ENCODE peak calls at places on chromosomes 12 and 14, in seven cellular contexts. I is AG04449; J is AG09309; T is CD8-positive, alpha-beta T cell; X is adrenal gland; H is thoracic aorta; C is fibroblast of mammary gland. F is an unnamed sample.
A peak's percentile ranks its signal among the peaks of the same experiment; 100 is the strongest.

GRCh38 chr12:116687888-116688287 is 50.0 kb downstream of the SPRING1 start:
- DNase-seq in I (no peak), J (no peak), T (peak; percentile 32), X (peak; percentile 47), H (no peak), C (peak; percentile 43), F (no peak)

GRCh38 chr14:37610945-37611523 is 15.6 kb downstream of the TTC6 start:
- DNase-seq in I (no peak), J (no peak), T (no peak), X (no peak), H (no peak), C (no peak), F (no peak)

GRCh38 chr12:108640802-108641445 is 7.2 kb upstream of the SELPLG start:
- DNase-seq in I (no peak), J (no peak), T (no peak), X (peak; percentile 51), H (no peak), C (peak; percentile 47), F (no peak)

GRCh38 chr14:44788612-44789011 is 173.1 kb downstream of the KLHL28 start:
- DNase-seq in I (no peak), J (no peak), T (no peak), X (no peak), H (no peak), C (no peak), F (no peak)

GRCh38 chr12:126198966-126199692 is 1133.9 kb downstream of the AACS start:
- DNase-seq in I (no peak), J (no peak), T (no peak), X (peak; percentile 10), H (no peak), C (no peak), F (no peak)

GRCh38 chr14:56855891-56856461 is 45.7 kb upstream of the OTX2 start:
- DNase-seq in I (no peak), J (no peak), T (no peak), X (no peak), H (no peak), C (no peak), F (no peak)

GRCh38 chr12:130948136-130948535 is 5.6 kb upstream of the ADGRD1 start:
- DNase-seq in I (no peak), J (no peak), T (no peak), X (no peak), H (no peak), C (no peak), F (no peak)

GRCh38 chr12:26614217-26614616 is 218.8 kb downstream of the ITPR2 start:
- DNase-seq in I (no peak), J (no peak), T (no peak), X (peak; percentile 20), H (no peak), C (peak; percentile 35), F (no peak)

GRCh38 chr12:116159175-116159574 is 118.3 kb downstream of the MED13L start:
- DNase-seq in I (no peak), J (no peak), T (no peak), X (peak; percentile 29), H (no peak), C (peak; percentile 62), F (no peak)

GRCh38 chr12:119512772-119513497 is 80.6 kb upstream of the TMEM233 start:
- DNase-seq in I (no peak), J (no peak), T (no peak), X (peak; percentile 3), H (no peak), C (peak; percentile 2), F (no peak)

GRCh38 chr12:108236366-108236765 is 102.7 kb downstream of the CMKLR1 start:
- DNase-seq in I (no peak), J (no peak), T (no peak), X (no peak), H (no peak), C (no peak), F (no peak)

GRCh38 chr14:74289801-74290200 is 12.9 kb downstream of the ABCD4 start:
- DNase-seq in I (no peak), J (no peak), T (no peak), X (no peak), H (no peak), C (no peak), F (no peak)

GRCh38 chr14:52553671-52554575 is 1.3 kb downstream of the GPR137C start:
- DNase-seq in I (no peak), J (peak; percentile 53), T (peak; percentile 90), X (peak; percentile 91), H (peak; percentile 27), C (peak; percentile 88), F (peak; percentile 68)

GRCh38 chr14:37596790-37597189 is 1.4 kb downstream of the TTC6 start:
- DNase-seq in I (no peak), J (no peak), T (no peak), X (no peak), H (no peak), C (no peak), F (no peak)

GRCh38 chr14:99606359-99606758 is 2.4 kb upstream of the CCDC85C start:
- DNase-seq in I (no peak), J (no peak), T (no peak), X (no peak), H (no peak), C (no peak), F (no peak)

GRCh38 chr12:114976959-114977358 is 293.0 kb upstream of the TBX3 start:
- DNase-seq in I (no peak), J (no peak), T (no peak), X (no peak), H (no peak), C (peak; percentile 90), F (no peak)

GRCh38 chr12:24848941-24849477 is 99.9 kb downstream of the BCAT1 start:
- DNase-seq in I (no peak), J (no peak), T (no peak), X (no peak), H (no peak), C (no peak), F (no peak)

GRCh38 chr12:131831635-131832041 is 3.4 kb downstream of the MMP17 start:
- DNase-seq in I (peak; percentile 58), J (peak; percentile 66), T (no peak), X (no peak), H (no peak), C (peak; percentile 86), F (no peak)

GRCh38 chr14:35944847-35945246 is 118.7 kb downstream of the BRMS1L start:
- DNase-seq in I (no peak), J (no peak), T (no peak), X (no peak), H (no peak), C (no peak), F (no peak)

DNA sequence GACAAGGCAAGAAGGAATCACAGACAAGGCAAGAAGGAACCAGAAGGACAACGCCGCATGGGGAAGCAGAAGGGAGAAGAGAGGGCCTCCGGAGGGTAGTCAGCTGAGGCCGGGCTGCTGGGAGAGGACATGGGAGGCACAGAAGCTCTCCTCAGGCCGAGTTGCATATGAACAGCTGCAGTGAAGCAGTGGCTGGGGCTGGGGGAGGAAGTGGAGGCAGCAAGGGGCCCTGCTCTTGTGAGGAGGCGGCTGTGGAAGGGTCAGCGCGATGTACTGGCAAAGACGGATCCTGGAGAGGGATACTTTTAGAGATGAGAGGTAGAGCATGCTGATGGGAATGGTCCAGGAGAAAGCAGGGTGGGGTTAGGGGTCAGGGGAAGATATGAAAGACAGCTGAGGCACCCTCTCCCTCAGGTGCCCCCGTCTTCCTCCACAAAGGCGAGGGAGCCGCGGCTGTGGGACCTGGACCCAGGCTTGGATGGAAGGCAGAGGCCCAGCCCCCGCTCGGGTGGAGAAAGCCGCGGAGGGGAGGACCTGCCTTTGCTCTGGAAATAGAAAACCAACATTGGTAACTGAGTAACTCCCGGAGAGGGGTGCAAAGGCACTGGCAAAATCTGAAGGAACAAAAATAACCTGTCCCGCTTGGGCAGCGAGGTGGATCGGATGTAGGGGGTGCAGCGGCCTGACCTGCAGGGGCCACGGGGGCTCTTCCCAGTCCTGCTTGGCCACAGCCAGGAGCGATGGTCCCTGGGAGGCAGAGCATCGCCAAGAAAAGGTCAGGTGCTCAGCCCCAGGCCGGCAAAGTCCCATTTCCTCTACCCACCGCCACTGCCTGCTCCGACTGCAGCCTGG is 21.7 kb upstream of the TMEM106C start:
- DNase-seq in I (no peak), J (no peak), T (no peak), X (no peak), H (no peak), C (no peak), F (no peak)
- H3K4me3 ChIP-seq in I (no peak overlapping the region), J (no peak overlapping the region), T (no peak overlapping the region), X (no peak overlapping the region), H (no peak overlapping the region), C (no peak overlapping the region), F (no peak overlapping the region)

DNA sequence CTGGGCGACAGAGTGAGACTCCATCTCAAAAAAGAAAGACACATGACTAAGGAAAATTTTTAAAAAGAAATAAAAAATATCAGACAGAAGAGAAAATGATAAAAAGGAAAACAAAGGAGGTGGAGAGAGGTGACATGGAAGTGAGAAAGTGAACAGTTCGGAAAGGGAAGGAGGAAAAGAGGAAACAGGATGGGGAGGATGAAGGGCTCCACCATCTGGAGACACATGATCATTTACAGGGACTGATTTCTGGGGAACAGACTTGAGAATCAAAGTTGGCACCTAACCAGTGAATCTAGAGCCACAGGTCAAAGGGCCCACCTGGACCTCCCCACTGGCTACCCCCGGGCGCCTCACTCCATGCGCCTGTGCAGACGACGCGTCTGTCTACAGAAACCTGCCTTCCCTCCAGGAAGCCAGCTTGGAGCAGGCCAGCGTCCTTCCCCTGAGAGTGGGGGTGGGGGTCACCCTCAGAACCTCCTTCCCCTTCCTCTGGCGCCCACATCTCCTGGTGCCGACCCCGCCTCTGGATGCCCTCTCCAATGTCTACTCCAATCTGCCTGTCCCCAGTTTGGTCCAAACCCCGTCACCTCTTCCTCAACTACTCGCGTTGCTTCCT is 60.5 kb downstream of the AMN start:
- DNase-seq in I (no peak), J (no peak), T (no peak), X (no peak), H (no peak), C (no peak), F (no peak)
- TF ChIP-seq CTCF in I (no peak), J (no peak), T (no peak), X (no peak), H (no peak), C (no peak), F (no peak)

GRCh38 chr14:96039633-96040311 is 610 bp downstream of the C14orf132 start:
- DNase-seq in I (no peak), J (no peak), T (no peak), X (peak; percentile 7), H (no peak), C (peak; percentile 14), F (no peak)

GRCh38 chr14:96038920-96039632 is at the start of gene C14orf132:
- DNase-seq in I (no peak), J (no peak), T (no peak), X (peak; percentile 55), H (peak; percentile 29), C (peak; percentile 48), F (no peak)

GRCh38 chr14:96037891-96038557 is 1.1 kb upstream of the C14orf132 start:
- DNase-seq in I (no peak), J (no peak), T (no peak), X (no peak), H (peak; percentile 60), C (peak; percentile 53), F (no peak)

GRCh38 chr14:96040836-96041371 is 1.7 kb downstream of the C14orf132 start:
- DNase-seq in I (no peak), J (no peak), T (no peak), X (no peak), H (no peak), C (no peak), F (no peak)

GRCh38 chr14:96038558-96038919 is 623 bp upstream of the C14orf132 start:
- DNase-seq in I (no peak), J (no peak), T (no peak), X (no peak), H (no peak), C (peak; percentile 5), F (no peak)
- H3K4me3 ChIP-seq in I (peak overlapping the region; percentile 88), J (peak overlapping the region; percentile 85), T (peak overlapping the region; percentile 60), X (peak overlapping the region; percentile 64), H (peak overlapping the region; percentile 89), C (peak overlapping the region; percentile 65), F (peak overlapping the region; percentile 84)

GRCh38 chr12:94710933-94711332 is 60.6 kb upstream of the TMCC3 start:
- DNase-seq in I (no peak), J (no peak), T (peak; percentile 26), X (peak; percentile 31), H (no peak), C (peak; percentile 28), F (no peak)
- TF ChIP-seq CTCF in I (peak; percentile 56), J (peak; percentile 52), T (no peak), X (peak; percentile 4), H (no peak), C (peak; percentile 50), F (peak; percentile 45)

F was measured in kidney epithelial cell.